ENCODE peak calls at places on chromosome 11, in seven cellular contexts. A, Q, G, Z, H, K and I are unnamed samples.

GRCh38 chr11:79100093-79100704 is 340.6 kb downstream of the TENM4 start:
- DNase-seq in A (peak; percentile 75), Q (peak; percentile 61), G (no peak), Z (peak; percentile 70), H (peak; percentile 52), K (no peak), I (peak; percentile 69)

GRCh38 chr11:66291706-66292542 is at the start of gene TMEM151A:
- DNase-seq in A (no peak), Q (no peak), G (no peak), Z (no peak), H (no peak), K (no peak), I (no peak)

GRCh38 chr11:10376061-10376460 is 71.2 kb downstream of the ADM start:
- DNase-seq in A (no peak), Q (peak; percentile 74), G (no peak), Z (no peak), H (no peak), K (no peak), I (no peak)

GRCh38 chr11:68213135-68213515 is at the start of gene KMT5B:
- DNase-seq in A (no peak), Q (peak; percentile 74), G (no peak), Z (no peak), H (no peak), K (peak; percentile 70), I (peak; percentile 41)

GRCh38 chr11:120953230-120953558 is 70.7 kb upstream of the TBCEL start:
- DNase-seq in A (no peak), Q (no peak), G (no peak), Z (no peak), H (no peak), K (no peak), I (no peak)

GRCh38 chr11:93814966-93815633 is 31.0 kb downstream of the MED17 start:
- DNase-seq in A (no peak), Q (no peak), G (no peak), Z (no peak), H (no peak), K (no peak), I (no peak)

GRCh38 chr11:26331911-26332571 is at the start of gene ANO3:
- DNase-seq in A (peak; percentile 65), Q (peak; percentile 74), G (peak; percentile 81), Z (peak; percentile 74), H (peak; percentile 76), K (peak; percentile 47), I (peak; percentile 95)

GRCh38 chr11:78647986-78648875 is 73.6 kb upstream of the NARS2 start:
- DNase-seq in A (no peak), Q (peak; percentile 30), G (no peak), Z (no peak), H (no peak), K (no peak), I (no peak)

GRCh38 chr11:61683961-61684869 is 4.0 kb downstream of the DAGLA start:
- DNase-seq in A (no peak), Q (no peak), G (no peak), Z (no peak), H (no peak), K (peak; percentile 60), I (peak; percentile 59)

GRCh38 chr11:61390161-61390560 is 2.2 kb upstream of the TMEM216 start:
- DNase-seq in A (no peak), Q (no peak), G (no peak), Z (no peak), H (no peak), K (no peak), I (no peak)

GRCh38 chr11:77981346-77981947 is 13.0 kb downstream of the INTS4 start:
- DNase-seq in A (no peak), Q (no peak), G (no peak), Z (no peak), H (no peak), K (no peak), I (no peak)

GRCh38 chr11:65134952-65135632 is 773 bp upstream of the SYVN1 start:
- DNase-seq in A (peak; percentile 98), Q (peak; percentile 98), G (peak; percentile 95), Z (peak; percentile 98), H (peak; percentile 96), K (peak; percentile 91), I (peak; percentile 94)

DNA sequence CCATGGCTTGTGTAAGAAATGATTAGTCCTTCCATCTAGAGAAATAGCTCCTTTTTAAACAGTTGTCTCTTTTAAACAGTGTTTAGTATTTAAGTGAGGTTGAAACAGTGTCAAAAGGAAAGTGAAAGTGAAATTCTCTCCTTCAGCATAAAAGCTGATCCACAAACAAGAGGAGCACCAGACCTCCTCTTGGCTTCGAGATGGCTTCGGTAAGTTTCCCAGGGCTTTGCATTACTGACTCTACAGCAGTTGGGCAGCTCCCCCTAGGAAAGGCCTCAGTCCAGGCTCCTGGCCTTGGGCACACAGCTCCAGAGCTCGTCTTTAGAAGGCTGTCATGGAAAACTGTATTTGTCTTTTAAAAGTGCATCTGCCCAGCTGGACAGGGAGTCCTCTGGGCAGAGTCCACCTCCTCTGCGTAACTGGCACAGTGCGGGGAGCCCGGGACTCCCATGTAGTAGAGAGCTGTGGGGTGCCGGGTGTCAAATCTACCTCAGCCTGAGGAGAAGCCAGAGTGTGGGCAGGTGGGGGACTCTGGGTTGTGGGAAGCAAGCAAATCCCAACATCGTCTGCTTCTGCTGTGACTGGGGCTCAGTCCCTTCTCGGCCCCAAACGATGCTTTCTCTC is at the start of gene PLAAT4:
- DNase-seq in A (peak; percentile 18), Q (peak; percentile 73), G (no peak), Z (no peak), H (peak; percentile 73), K (peak; percentile 46), I (no peak)
- H3K4me3 ChIP-seq in A (peak within 1 kb of the TSS; percentile 37), Q (peak within 1 kb of the TSS; percentile 14), G (peak within 1 kb of the TSS; percentile 55), Z (no peak within 1 kb of the TSS), H (peak within 1 kb of the TSS; percentile 52), K (peak within 1 kb of the TSS; percentile 39), I (no peak within 1 kb of the TSS)

GRCh38 chr11:134678152-134678551 is 266.1 kb upstream of the B3GAT1 start:
- DNase-seq in A (no peak), Q (no peak), G (peak; percentile 70), Z (no peak), H (no peak), K (no peak), I (no peak)
- H3K9me3 ChIP-seq in A (no peaks in the 10 kb centered on the region), Q (no peaks in the 10 kb centered on the region), G (no peaks in the 10 kb centered on the region), Z (no peaks in the 10 kb centered on the region), H (no peaks in the 10 kb centered on the region), K (no peaks in the 10 kb centered on the region), I (no peaks in the 10 kb centered on the region)

DNA sequence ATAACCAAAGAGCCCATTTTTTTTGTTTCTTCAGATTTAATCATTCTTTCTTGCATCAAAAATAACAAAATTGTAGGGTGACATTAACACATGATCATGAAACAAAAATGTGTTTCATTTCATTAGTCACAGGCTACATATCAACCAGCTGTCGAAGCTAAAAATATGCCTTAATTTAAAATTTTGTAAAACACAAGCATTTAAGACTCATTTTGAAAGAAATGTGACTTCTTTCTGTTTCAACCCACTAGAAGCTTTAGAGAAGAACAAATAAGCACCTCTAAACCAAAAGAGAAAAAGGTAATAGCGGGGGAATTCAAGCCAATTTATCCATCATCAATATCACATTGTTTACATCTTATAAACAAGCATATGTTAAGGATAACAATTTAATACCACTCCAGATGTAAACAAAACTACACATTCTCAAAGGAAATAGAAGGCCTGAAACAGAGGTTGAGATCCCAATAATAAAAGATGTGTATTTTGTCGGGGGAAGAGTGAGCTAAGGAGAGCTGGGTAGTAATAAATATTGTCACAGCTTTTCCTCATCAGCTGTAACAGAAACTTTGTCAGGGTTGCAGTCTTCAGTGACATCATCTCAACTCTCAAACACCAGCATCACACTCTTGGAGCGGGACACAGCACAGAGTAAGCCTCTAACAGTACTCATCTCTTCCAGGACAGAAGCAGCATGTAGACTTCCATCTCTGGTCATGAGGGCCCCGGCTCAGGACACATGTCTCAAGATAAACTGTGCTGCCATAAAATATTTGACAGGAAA is 42.0 kb downstream of the ALG9 start:
- DNase-seq in A (no peak), Q (no peak), G (no peak), Z (no peak), H (no peak), K (no peak), I (no peak)
- H3K4me3 ChIP-seq in A (no peak overlapping the region), Q (no peak overlapping the region), G (no peak overlapping the region), Z (no peak overlapping the region), H (no peak overlapping the region), K (no peak overlapping the region), I (no peak overlapping the region)

GRCh38 chr11:117877120-117877784 is 794 bp upstream of the FXYD6 start:
- DNase-seq in A (no peak), Q (peak; percentile 70), G (no peak), Z (no peak), H (no peak), K (peak; percentile 51), I (no peak)
- H3K9me3 ChIP-seq in A (no peaks in the 10 kb centered on the region), Q (no peaks in the 10 kb centered on the region), G (no peaks in the 10 kb centered on the region), Z (no peaks in the 10 kb centered on the region), H (no peaks in the 10 kb centered on the region), K (no peaks in the 10 kb centered on the region), I (no peaks in the 10 kb centered on the region)

GRCh38 chr11:45930951-45931563 is 8.6 kb downstream of the LARGE2 start:
- DNase-seq in A (no peak), Q (no peak), G (no peak), Z (no peak), H (no peak), K (no peak), I (no peak)
- H3K4me3 ChIP-seq in A (no peak overlapping the region), Q (no peak overlapping the region), G (no peak overlapping the region), Z (no peak overlapping the region), H (no peak overlapping the region), K (no peak overlapping the region), I (no peak overlapping the region)

GRCh38 chr11:98130117-98130625 is 890.6 kb upstream of the CNTN5 start:
- DNase-seq in A (no peak), Q (no peak), G (no peak), Z (no peak), H (no peak), K (no peak), I (no peak)
- H3K9me3 ChIP-seq in A (peaks cover 25% of the 10 kb centered on the region), Q (no peaks in the 10 kb centered on the region), G (no peaks in the 10 kb centered on the region), Z (no peaks in the 10 kb centered on the region), H (no peaks in the 10 kb centered on the region), K (no peaks in the 10 kb centered on the region), I (no peaks in the 10 kb centered on the region)